ENCODE peak calls at places on chromosomes 5 and 9, in four cellular contexts. X, K, R and V are unnamed samples.

GRCh38 chr9:127074561-127075548 is 47.6 kb downstream of the ANGPTL2 start:
- DNase-seq in X (no peak), K (no peak), R (no peak), V (no peak)

GRCh38 chr5:106415541-106415940 is 1255.2 kb downstream of the EFNA5 start:
- DNase-seq in X (peak; percentile 90), K (no peak), R (no peak), V (no peak)

GRCh38 chr9:134693011-134693410 is 51.4 kb downstream of the COL5A1 start:
- DNase-seq in X (no peak), K (no peak), R (no peak), V (no peak)

GRCh38 chr5:98096155-98096554 is 677.3 kb upstream of the RGMB start:
- DNase-seq in X (peak; percentile 57), K (no peak), R (no peak), V (no peak)

GRCh38 chr9:35510366-35510744 is 20.4 kb downstream of the RUSC2 start:
- DNase-seq in X (no peak), K (no peak), R (no peak), V (no peak)

GRCh38 chr9:696332-697090 is 145.0 kb upstream of the DMRT1 start:
- DNase-seq in X (peak; percentile 77), K (no peak), R (no peak), V (no peak)

GRCh38 chr5:96220610-96221390 is 212.2 kb downstream of the PCSK1 start:
- DNase-seq in X (peak; percentile 76), K (no peak), R (no peak), V (peak; percentile 25)

GRCh38 chr5:23428705-23429104 is 78.7 kb upstream of the PRDM9 start:
- DNase-seq in X (no peak), K (no peak), R (no peak), V (no peak)

GRCh38 chr9:131754846-131755245 is 15.0 kb upstream of the RAPGEF1 start:
- DNase-seq in X (no peak), K (no peak), R (no peak), V (no peak)

GRCh38 chr9:99162759-99163364 is 57.9 kb downstream of the TGFBR1 start:
- DNase-seq in X (peak; percentile 46), K (peak; percentile 42), R (no peak), V (no peak)

GRCh38 chr5:133392448-133392847 is 219.9 kb downstream of the FSTL4 start:
- DNase-seq in X (no peak), K (no peak), R (no peak), V (no peak)

GRCh38 chr5:38600334-38601045 is 44.0 kb upstream of the LIFR start:
- DNase-seq in X (peak; percentile 64), K (no peak), R (no peak), V (no peak)

GRCh38 chr5:24368121-24368520 is 276.7 kb downstream of the CDH10 start:
- DNase-seq in X (no peak), K (no peak), R (no peak), V (no peak)

GRCh38 chr5:79236364-79236969 is 536 bp downstream of the JMY start:
- DNase-seq in X (peak; percentile 17), K (no peak), R (peak; percentile 68), V (no peak)

GRCh38 chr5:52661903-52662302 is 125.8 kb upstream of the ITGA1 start:
- DNase-seq in X (no peak), K (no peak), R (no peak), V (no peak)